ENCODE peak calls at places on chromosomes 2 and 18, in nine cellular contexts. H is neural progenitor cell; A is uterus; V is aorta; K is testis; Q is heart right ventricle; T is endodermal cell; G is thoracic aorta; Y is CD8-positive, alpha-beta memory T cell. W is an unnamed sample.
A peak's percentile ranks its signal among the peaks of the same experiment; 100 is the strongest.

GRCh38 chr18:60649816-60650215 is 277.2 kb upstream of the MC4R start:
- DNase-seq in K (no peak), G (no peak), V (no peak), Q (no peak), Y (no peak), A (no peak), T (no peak), H (no peak), W (no peak)

GRCh38 chr2:118750959-118751565 is 96.4 kb downstream of the EN1 start:
- DNase-seq in V (no peak), Q (no peak), H (no peak), Y (no peak), G (no peak), K (no peak), T (no peak), A (no peak), W (no peak)

GRCh38 chr2:236341721-236342120 is 77.5 kb upstream of the ASB18 start:
- DNase-seq in Y (no peak), V (no peak), A (no peak), K (no peak), G (no peak), H (peak; percentile 67), T (no peak), Q (no peak), W (no peak)

GRCh38 chr2:120324926-120325325 is 21.0 kb upstream of the INHBB start:
- DNase-seq in G (no peak), Q (no peak), A (no peak), Y (no peak), H (no peak), V (no peak), T (no peak), K (no peak), W (no peak)

GRCh38 chr2:73981081-73981968 is 3.4 kb upstream of the TET3 start:
- DNase-seq in G (no peak), Q (peak; percentile 53), V (peak; percentile 84), T (peak; percentile 92), K (no peak), H (peak; percentile 69), Y (no peak), A (no peak), W (no peak)

GRCh38 chr2:2575870-2576386 is 244.9 kb upstream of the MYT1L start:
- DNase-seq in V (no peak), H (no peak), T (peak; percentile 24), G (no peak), A (no peak), Y (no peak), Q (no peak), K (no peak), W (no peak)

GRCh38 chr18:54742120-54742519 is 86.2 kb upstream of the RAB27B start:
- DNase-seq in Q (no peak), Y (no peak), H (no peak), T (no peak), G (no peak), V (no peak), K (no peak), A (no peak), W (no peak)

GRCh38 chr2:181106789-181107418 is 126.5 kb downstream of the UBE2E3 start:
- DNase-seq in Q (no peak), Y (no peak), T (no peak), V (no peak), H (no peak), K (no peak), A (no peak), G (no peak), W (peak; percentile 51)

GRCh38 chr2:190443778-190444481 is 35.8 kb downstream of the MFSD6 start:
- DNase-seq in Q (no peak), Y (no peak), T (no peak), G (no peak), V (no peak), H (no peak), A (no peak), K (no peak), W (no peak)

GRCh38 chr18:11389281-11389680 is 220.1 kb upstream of the SLC35G4 start:
- DNase-seq in Q (no peak), A (no peak), T (no peak), V (no peak), Y (no peak), H (no peak), K (no peak), G (no peak), W (peak; percentile 59)

GRCh38 chr2:128319773-128320608 is 1.3 kb upstream of the HS6ST1 start:
- DNase-seq in V (no peak), K (peak; percentile 30), G (no peak), A (peak; percentile 20), Y (no peak), H (no peak), Q (no peak), T (peak; percentile 67), W (peak; percentile 70)

GRCh38 chr2:66013456-66013855 is 421.5 kb upstream of the MEIS1 start:
- DNase-seq in G (no peak), A (no peak), H (no peak), Q (no peak), V (no peak), T (no peak), K (no peak), Y (no peak), W (peak; percentile 55)

GRCh38 chr2:19971691-19972090 is 18.2 kb downstream of the WDR35 start:
- DNase-seq in H (no peak), A (no peak), T (no peak), G (no peak), Q (no peak), Y (no peak), K (no peak), V (no peak), W (peak; percentile 52)

GRCh38 chr18:63823516-63824219 is 48.5 kb downstream of the SERPINB7 start:
- DNase-seq in Q (peak; percentile 16), G (no peak), K (peak; percentile 56), V (no peak), H (peak; percentile 40), T (peak; percentile 59), A (no peak), Y (no peak), W (no peak)

GRCh38 chr2:136410673-136411072 is 292.7 kb upstream of the CXCR4 start:
- DNase-seq in V (no peak), G (no peak), K (no peak), A (no peak), Y (no peak), H (no peak), T (no peak), Q (no peak), W (no peak)

GRCh38 chr2:207073791-207074678 is 91.7 kb downstream of the KLF7 start:
- DNase-seq in G (no peak), A (no peak), Q (no peak), T (no peak), K (no peak), H (no peak), V (no peak), Y (no peak), W (peak; percentile 62)

GRCh38 chr18:24346254-24346653 is 51.4 kb downstream of the OSBPL1A start:
- DNase-seq in H (no peak), A (no peak), T (no peak), G (no peak), V (no peak), Q (no peak), K (no peak), Y (no peak), W (peak; percentile 24)

GRCh38 chr18:24342347-24342746 is 55.3 kb downstream of the OSBPL1A start:
- DNase-seq in V (no peak), H (no peak), Y (no peak), A (no peak), K (no peak), Q (no peak), T (no peak), G (no peak), W (no peak)

GRCh38 chr18:24341361-24341760 is 56.3 kb downstream of the OSBPL1A start:
- DNase-seq in K (no peak), Q (no peak), Y (no peak), A (no peak), G (no peak), H (no peak), V (no peak), T (no peak), W (no peak)

GRCh38 chr18:24344509-24344908 is 53.1 kb downstream of the OSBPL1A start:
- DNase-seq in H (no peak), Q (no peak), G (no peak), V (no peak), A (no peak), T (no peak), K (no peak), Y (no peak), W (no peak)
- H3K4me1 ChIP-seq in H (no peaks in the 10 kb centered on the region), Q (no peaks in the 10 kb centered on the region), G (no peaks in the 10 kb centered on the region), V (no peaks in the 10 kb centered on the region), A (no peaks in the 10 kb centered on the region), T (no peaks in the 10 kb centered on the region), K (no peaks in the 10 kb centered on the region), Y (no peaks in the 10 kb centered on the region), W (peaks cover 6% of the 10 kb centered on the region)

GRCh38 chr2:197706839-197707207 is 1.7 kb downstream of the MARS2 start:
- DNase-seq in A (no peak), H (peak; percentile 31), V (no peak), K (no peak), Y (no peak), Q (no peak), T (peak; percentile 56), G (no peak), W (no peak)

GRCh38 chr2:197707316-197708213 is 2.4 kb downstream of the MARS2 start:
- DNase-seq in V (no peak), Y (no peak), K (no peak), A (no peak), H (peak; percentile 63), Q (no peak), T (peak; percentile 60), G (no peak), W (peak; percentile 71)

GRCh38 chr2:197705912-197706838 is 1.0 kb downstream of the MARS2 start:
- DNase-seq in T (peak; percentile 67), Y (peak; percentile 3), Q (peak; percentile 24), H (peak; percentile 18), V (no peak), G (no peak), A (no peak), K (no peak), W (peak; percentile 11)

GRCh38 chr2:197710424-197711042 is 5.4 kb downstream of the MARS2 start:
- DNase-seq in H (no peak), T (no peak), A (no peak), G (no peak), Q (no peak), K (no peak), Y (no peak), V (no peak), W (no peak)

GRCh38 chr2:197708331-197708730 is 3.2 kb downstream of the MARS2 start:
- DNase-seq in V (no peak), A (no peak), H (no peak), T (no peak), G (no peak), K (no peak), Q (no peak), Y (no peak), W (no peak)
- H3K4me3 ChIP-seq in V (no peak overlapping the region), A (no peak overlapping the region), H (peak overlapping the region; percentile 67), T (peak overlapping the region; percentile 96), G (peak overlapping the region; percentile 22), K (no peak overlapping the region), Q (no peak overlapping the region), Y (no peak overlapping the region), W (peak overlapping the region; percentile 95)

GRCh38 chr18:9405977-9406376 is 69.3 kb upstream of the RALBP1 start:
- DNase-seq in Y (no peak), V (no peak), Q (no peak), H (no peak), T (no peak), A (no peak), K (no peak), G (no peak), W (no peak)
- H3K27ac ChIP-seq in Y (no peak overlapping the region), V (no peak overlapping the region), Q (no peak overlapping the region), H (no peak overlapping the region), T (no peak overlapping the region), A (no peak overlapping the region), K (no peak overlapping the region), G (no peak overlapping the region), W (no peak overlapping the region)

GRCh38 chr2:134190062-134190806 is 63.6 kb upstream of the MGAT5 start:
- DNase-seq in H (no peak), T (no peak), Y (no peak), G (no peak), K (no peak), Q (no peak), V (no peak), A (no peak), W (no peak)
- H3K4me1 ChIP-seq in H (no peaks in the 10 kb centered on the region), T (no peaks in the 10 kb centered on the region), Y (peaks cover 30% of the 10 kb centered on the region), G (peaks cover 29% of the 10 kb centered on the region), K (peaks cover 15% of the 10 kb centered on the region), Q (peaks cover 64% of the 10 kb centered on the region), V (peaks cover 7% of the 10 kb centered on the region), A (no peaks in the 10 kb centered on the region), W (no peaks in the 10 kb centered on the region)

W was measured in A673.